ENCODE peak calls at places on chromosomes 12 and 14, in six cellular contexts. B is H1, I is HepG2, Z is K562, C is GM12878, O is GM12892. N is an unnamed sample.

GRCh38 chr12:29625359-29625953 is 128.0 kb upstream of the OVCH1 start:
- DNase-seq in B (no peak), I (no peak), Z (no peak), C (peak; percentile 16), O (no peak), N (no peak)

GRCh38 chr12:83017001-83017400 is 330.3 kb downstream of the TMTC2 start:
- DNase-seq in B (no peak), I (no peak), Z (no peak), C (no peak), O (no peak), N (no peak)

GRCh38 chr12:67284561-67284960 is 15.4 kb downstream of the CAND1 start:
- DNase-seq in B (no peak), I (no peak), Z (no peak), C (no peak), O (no peak), N (no peak)

GRCh38 chr12:24625103-24625502 is 323.8 kb downstream of the BCAT1 start:
- DNase-seq in B (no peak), I (no peak), Z (no peak), C (no peak), O (no peak), N (no peak)

GRCh38 chr12:42935756-42936155 is 346.2 kb upstream of the PRICKLE1 start:
- DNase-seq in B (no peak), I (no peak), Z (no peak), C (no peak), O (no peak), N (no peak)

GRCh38 chr12:102769323-102769916 is 147.6 kb downstream of the PAH start:
- DNase-seq in B (peak; percentile 10), I (peak; percentile 34), Z (peak; percentile 47), C (peak; percentile 40), O (peak; percentile 9), N (peak; percentile 26)

GRCh38 chr12:76927170-76927784 is 48.5 kb upstream of the CSRP2 start:
- DNase-seq in B (no peak), I (peak; percentile 25), Z (peak; percentile 35), C (no peak), O (peak; percentile 14), N (peak; percentile 26)

GRCh38 chr12:8622681-8623080 is 10.0 kb upstream of the AICDA start:
- DNase-seq in B (no peak), I (no peak), Z (no peak), C (no peak), O (no peak), N (no peak)

GRCh38 chr14:99809864-99810854 is 16.9 kb downstream of the EML1 start:
- DNase-seq in B (no peak), I (peak; percentile 9), Z (no peak), C (no peak), O (no peak), N (no peak)

GRCh38 chr14:52852810-52853521 is 61.6 kb upstream of the GNPNAT1 start:
- DNase-seq in B (no peak), I (peak; percentile 64), Z (no peak), C (no peak), O (no peak), N (no peak)

GRCh38 chr14:96088911-96089310 is 49.7 kb downstream of the C14orf132 start:
- DNase-seq in B (no peak), I (no peak), Z (no peak), C (no peak), O (no peak), N (no peak)

GRCh38 chr12:90029317-90029716 is 320.7 kb upstream of the ATP2B1 start:
- DNase-seq in B (no peak), I (no peak), Z (no peak), C (no peak), O (no peak), N (no peak)

GRCh38 chr12:3380200-3381020 is 110.6 kb upstream of the PRMT8 start:
- DNase-seq in B (no peak), I (no peak), Z (no peak), C (no peak), O (no peak), N (no peak)

GRCh38 chr14:97757491-97757890 is 960.3 kb downstream of the VRK1 start:
- DNase-seq in B (no peak), I (no peak), Z (no peak), C (no peak), O (no peak), N (no peak)

GRCh38 chr12:113515082-113515856 is 43.6 kb upstream of the LHX5 start:
- DNase-seq in B (peak; percentile 47), I (no peak), Z (no peak), C (no peak), O (no peak), N (no peak)

GRCh38 chr12:95202691-95203476 is 14.4 kb downstream of the FGD6 start:
- DNase-seq in B (no peak), I (no peak), Z (no peak), C (no peak), O (no peak), N (no peak)
- TF ChIP-seq TAF1 in B (no peak), I (no peak), Z (no peak), C (no peak), O (no peak), N (no peak)

DNA sequence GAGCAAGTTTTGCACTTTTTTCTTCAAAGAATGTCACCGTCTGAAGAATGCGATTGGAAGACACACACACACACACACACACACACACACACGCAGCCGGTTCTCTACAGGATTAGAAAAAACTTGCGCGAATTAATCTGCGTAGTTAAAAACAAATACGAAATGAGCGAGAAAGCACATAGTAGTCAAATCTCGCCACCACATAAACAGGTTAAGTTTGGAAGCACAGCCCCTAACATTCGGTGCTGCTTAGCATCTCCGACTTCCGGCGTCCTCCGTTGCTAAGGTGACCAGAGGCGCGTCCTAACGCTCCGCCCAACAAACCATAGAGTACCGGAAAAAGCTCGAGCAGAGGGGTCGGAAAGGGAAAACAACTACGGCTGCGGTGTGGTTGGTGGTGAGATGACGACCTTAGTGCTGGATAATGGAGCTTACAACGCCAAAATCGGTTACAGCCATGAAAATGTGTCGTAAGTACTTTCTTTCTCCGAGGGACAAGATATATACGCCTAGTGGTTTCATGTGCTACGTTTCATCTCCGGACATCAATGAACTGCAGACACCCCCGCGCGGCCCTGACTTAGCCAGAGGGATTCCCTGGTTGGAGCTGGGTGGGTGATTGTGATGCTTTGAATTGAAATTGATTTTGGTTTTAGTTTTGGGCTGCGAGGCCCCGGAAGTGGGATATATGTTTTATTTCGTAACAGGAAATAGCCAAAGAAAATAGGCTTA is at the start of gene ACTR6:
- DNase-seq in B (peak; percentile 80), I (peak; percentile 93), Z (peak; percentile 88), C (peak; percentile 91), O (peak; percentile 61), N (peak; percentile 75)
- TF ChIP-seq POLR2A in B (peak; percentile 67), I (peak; percentile 83), Z (peak; percentile 82), C (peak; percentile 82), O (peak; percentile 74), N (peak; percentile 86)

GRCh38 chr12:5548152-5548933 is 116.4 kb downstream of the NTF3 start:
- DNase-seq in B (no peak), I (no peak), Z (no peak), C (no peak), O (no peak), N (no peak)
- TF ChIP-seq TAF1 in B (no peak), I (no peak), Z (no peak), C (no peak), O (no peak), N (no peak)

GRCh38 chr12:11649413-11650278 is at the start of gene ETV6:
- DNase-seq in B (no peak), I (peak; percentile 69), Z (peak; percentile 70), C (peak; percentile 86), O (peak; percentile 63), N (peak; percentile 56)
- TF ChIP-seq POLR2A in B (no peak), I (no peak), Z (no peak), C (peak; percentile 77), O (peak; percentile 33), N (peak; percentile 68)

GRCh38 chr12:131102991-131103609 is 149.4 kb downstream of the ADGRD1 start:
- DNase-seq in B (no peak), I (no peak), Z (no peak), C (no peak), O (no peak), N (peak; percentile 69)
- TF ChIP-seq TAF1 in B (no peak), I (no peak), Z (no peak), C (no peak), O (no peak), N (no peak)

GRCh38 chr12:6821674-6822433 is at the start of gene GPR162:
- DNase-seq in B (no peak), I (no peak), Z (peak; percentile 79), C (no peak), O (peak; percentile 10), N (no peak)

GRCh38 chr12:6820171-6820570 is 1.4 kb upstream of the GPR162 start:
- DNase-seq in B (no peak), I (no peak), Z (no peak), C (no peak), O (no peak), N (no peak)

GRCh38 chr12:6822461-6823135 is 977 bp downstream of the GPR162 start:
- DNase-seq in B (no peak), I (no peak), Z (no peak), C (no peak), O (no peak), N (no peak)

GRCh38 chr12:6819069-6820030 is 2.3 kb upstream of the GPR162 start:
- DNase-seq in B (no peak), I (no peak), Z (no peak), C (no peak), O (no peak), N (no peak)

DNA sequence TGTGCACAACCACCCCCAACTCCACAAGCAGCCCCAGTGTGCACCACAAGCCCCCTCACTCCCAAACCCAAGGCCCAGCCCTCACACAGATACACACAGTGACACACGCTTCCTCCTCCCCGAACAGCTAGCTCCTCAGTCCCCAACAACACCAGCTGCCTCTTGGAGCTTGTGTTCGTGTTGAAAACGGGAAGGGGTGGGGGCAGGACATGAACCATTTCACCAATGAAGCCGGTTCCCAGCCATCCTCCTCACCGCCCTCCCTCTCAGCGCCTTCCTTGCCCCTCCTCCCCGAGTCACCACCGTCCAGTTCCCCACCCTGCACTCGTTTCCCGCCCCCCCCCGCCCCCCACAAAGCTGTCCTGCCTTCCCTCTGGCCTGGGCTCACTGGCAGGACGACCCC is 349 bp upstream of the GPR162 start:
- DNase-seq in B (no peak), I (no peak), Z (no peak), C (no peak), O (no peak), N (no peak)
- TF ChIP-seq POLR2A in B (no peak), I (no peak), Z (no peak), C (no peak), O (no peak), N (no peak)

DNA sequence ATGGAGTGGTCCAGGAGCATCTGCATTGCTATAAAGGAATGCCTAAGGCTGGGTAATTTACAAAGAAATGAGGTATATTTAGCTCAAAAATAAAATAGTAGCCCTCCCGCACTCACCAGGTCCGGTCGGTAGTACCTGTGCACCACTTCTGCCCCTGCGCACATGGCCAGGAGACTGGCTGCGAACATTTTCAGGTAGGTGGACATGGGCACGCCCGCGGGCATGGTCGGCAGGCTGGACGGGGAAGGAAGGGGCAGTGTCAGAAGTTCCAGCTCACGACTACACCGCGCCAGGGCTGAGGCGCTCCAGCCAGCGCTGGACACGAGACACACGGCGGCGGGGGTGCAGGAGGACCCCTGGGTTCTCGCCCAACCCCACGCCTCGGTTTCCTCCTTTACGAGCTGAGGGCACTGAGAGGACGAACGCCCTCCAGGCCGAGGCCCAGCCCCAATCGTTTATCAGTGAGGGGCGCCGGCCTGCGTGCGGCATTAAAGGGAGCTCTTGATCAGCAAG is 9.1 kb upstream of the TDG start:
- DNase-seq in B (peak; percentile 2), I (peak; percentile 11), Z (no peak), C (no peak), O (no peak), N (no peak)
- TF ChIP-seq TAF1 in B (no peak), I (no peak), Z (no peak), C (no peak), O (no peak), N (no peak)

GRCh38 chr12:120101182-120101581 is 15.4 kb downstream of the RAB35 start:
- DNase-seq in B (no peak), I (no peak), Z (no peak), C (no peak), O (no peak), N (no peak)
- TF ChIP-seq POLR2A in B (no peak), I (no peak), Z (no peak), C (no peak), O (no peak), N (no peak)